ENCODE peak calls at places on chromosomes 13 and 19, in eight cellular contexts. V, Y, S, G, O, I, B and Z are unnamed samples.

GRCh38 chr19:16637535-16637934 is 9.5 kb upstream of the MED26 start:
- DNase-seq in V (no peak), Y (no peak), S (no peak), G (peak; percentile 27), O (no peak), I (no peak), B (no peak), Z (no peak)

GRCh38 chr13:39516140-39516539 is 86.9 kb downstream of the LHFPL6 start:
- DNase-seq in V (no peak), Y (no peak), S (no peak), G (no peak), O (no peak), I (no peak), B (no peak), Z (no peak)

GRCh38 chr19:14051980-14052379 is 9.9 kb downstream of the PALM3 start:
- DNase-seq in V (no peak), Y (no peak), S (no peak), G (no peak), O (no peak), I (no peak), B (no peak), Z (no peak)

GRCh38 chr19:14404322-14404721 is 14.8 kb downstream of the DDX39A start:
- DNase-seq in V (no peak), Y (no peak), S (no peak), G (no peak), O (no peak), I (no peak), B (no peak), Z (no peak)

GRCh38 chr19:45146716-45147337 is 14.0 kb downstream of the NKPD1 start:
- DNase-seq in V (no peak), Y (no peak), S (no peak), G (no peak), O (no peak), I (no peak), B (no peak), Z (no peak)

GRCh38 chr19:45819769-45820168 is 4.7 kb upstream of the RSPH6A start:
- DNase-seq in V (no peak), Y (no peak), S (no peak), G (no peak), O (no peak), I (no peak), B (no peak), Z (no peak)

GRCh38 chr19:14363203-14364097 is 17.8 kb upstream of the ADGRE5 start:
- DNase-seq in V (peak; percentile 86), Y (peak; percentile 85), S (no peak), G (peak; percentile 58), O (peak; percentile 88), I (peak; percentile 60), B (peak; percentile 38), Z (no peak)

GRCh38 chr13:44224433-44225149 is 149.0 kb upstream of the SERP2 start:
- DNase-seq in V (no peak), Y (no peak), S (no peak), G (no peak), O (no peak), I (peak; percentile 83), B (no peak), Z (no peak)

GRCh38 chr13:66558511-66558910 is 671.6 kb downstream of the PCDH9 start:
- DNase-seq in V (no peak), Y (no peak), S (peak; percentile 50), G (peak; percentile 18), O (no peak), I (peak; percentile 21), B (no peak), Z (no peak)

GRCh38 chr19:43711751-43712355 is 4.0 kb upstream of the IRGC start:
- DNase-seq in V (no peak), Y (peak; percentile 59), S (no peak), G (no peak), O (no peak), I (no peak), B (no peak), Z (no peak)

GRCh38 chr13:79995334-79995733 is 345.6 kb downstream of the SPRY2 start:
- DNase-seq in V (no peak), Y (no peak), S (no peak), G (peak; percentile 83), O (no peak), I (peak; percentile 29), B (no peak), Z (no peak)

DNA sequence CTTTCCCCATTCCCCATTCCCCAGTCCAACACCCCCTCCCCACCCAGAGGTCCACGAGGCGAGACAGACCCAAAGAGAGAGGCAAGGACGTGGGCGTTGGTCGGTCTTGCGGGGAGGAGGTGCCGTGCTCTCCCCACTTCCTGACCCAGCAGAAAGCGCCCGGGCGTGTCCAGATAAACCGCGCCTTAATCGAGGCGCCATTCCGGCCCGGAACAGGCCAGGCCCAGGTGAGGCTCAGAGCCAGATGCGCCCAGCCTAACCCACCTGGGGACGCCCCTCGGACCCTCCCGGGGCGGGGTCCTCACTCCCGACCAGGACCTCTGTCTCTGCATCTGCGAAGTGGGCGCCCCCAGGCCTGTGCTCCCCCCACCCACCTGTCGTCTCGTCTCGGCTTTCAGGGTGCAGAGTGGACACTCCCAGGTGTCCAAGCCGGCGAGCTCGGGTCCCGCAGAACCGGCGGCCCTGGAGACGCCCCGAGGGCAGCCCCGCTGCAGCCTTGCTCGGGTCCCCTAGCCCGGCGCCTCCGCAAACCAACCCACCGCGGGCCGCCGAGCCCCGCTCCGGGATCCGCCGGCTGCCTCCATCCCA is 5.1 kb upstream of the ONECUT3 start:
- DNase-seq in V (no peak), Y (peak; percentile 68), S (peak; percentile 60), G (no peak), O (no peak), I (no peak), B (no peak), Z (no peak)
- H3K4me1 ChIP-seq in V (peaks cover 23% of the 10 kb centered on the region), Y (peaks cover 8% of the 10 kb centered on the region), S (peaks cover 32% of the 10 kb centered on the region), G (peaks cover 45% of the 10 kb centered on the region), O (peaks cover 23% of the 10 kb centered on the region), I (peaks cover 11% of the 10 kb centered on the region), B (peaks cover 29% of the 10 kb centered on the region), Z (peaks cover 38% of the 10 kb centered on the region)

DNA sequence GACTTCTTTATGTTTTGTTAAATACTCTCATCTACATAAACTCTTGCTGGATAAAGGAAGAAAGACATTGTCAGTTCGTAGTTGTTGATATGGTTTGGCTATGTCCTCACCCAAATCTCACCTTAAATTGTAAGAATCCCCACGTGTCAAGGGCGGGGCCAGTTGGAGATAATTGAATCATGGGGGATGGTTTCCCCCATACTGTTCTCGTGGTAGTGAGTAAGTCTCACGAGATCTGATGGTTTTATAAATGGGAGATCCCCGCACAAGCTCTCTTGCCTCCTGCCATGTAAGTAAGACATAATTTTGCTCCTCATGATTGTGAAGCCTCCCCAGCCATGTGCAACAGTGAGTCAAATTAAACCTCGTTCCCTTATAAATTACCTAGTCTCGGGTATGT is 3.6 kb downstream of the ADGRE1 start:
- DNase-seq in V (no peak), Y (no peak), S (no peak), G (no peak), O (no peak), I (no peak), B (peak; percentile 77), Z (no peak)
- H3K4me3 ChIP-seq in V (no peak overlapping the region), Y (no peak overlapping the region), S (no peak overlapping the region), G (no peak overlapping the region), O (no peak overlapping the region), I (no peak overlapping the region), B (peak overlapping the region; percentile 38), Z (no peak overlapping the region)

GRCh38 chr13:98474761-98475160 is 102.1 kb downstream of the STK24 start:
- DNase-seq in V (no peak), Y (no peak), S (no peak), G (no peak), O (no peak), I (no peak), B (no peak), Z (no peak)
- H3K4me1 ChIP-seq in V (peaks cover 75% of the 10 kb centered on the region), Y (no peaks in the 10 kb centered on the region), S (peaks cover 29% of the 10 kb centered on the region), G (peaks cover 23% of the 10 kb centered on the region), O (peaks cover 19% of the 10 kb centered on the region), I (peaks cover 7% of the 10 kb centered on the region), B (peaks cover 27% of the 10 kb centered on the region), Z (peaks cover 42% of the 10 kb centered on the region)

GRCh38 chr13:110298566-110299321 is 8.2 kb downstream of the COL4A1 start:
- DNase-seq in V (no peak), Y (peak; percentile 44), S (no peak), G (peak; percentile 61), O (no peak), I (peak; percentile 38), B (no peak), Z (no peak)
- H3K4me3 ChIP-seq in V (peak overlapping the region; percentile 53), Y (peak overlapping the region; percentile 6), S (no peak overlapping the region), G (no peak overlapping the region), O (no peak overlapping the region), I (peak overlapping the region; percentile 30), B (no peak overlapping the region), Z (no peak overlapping the region)

DNA sequence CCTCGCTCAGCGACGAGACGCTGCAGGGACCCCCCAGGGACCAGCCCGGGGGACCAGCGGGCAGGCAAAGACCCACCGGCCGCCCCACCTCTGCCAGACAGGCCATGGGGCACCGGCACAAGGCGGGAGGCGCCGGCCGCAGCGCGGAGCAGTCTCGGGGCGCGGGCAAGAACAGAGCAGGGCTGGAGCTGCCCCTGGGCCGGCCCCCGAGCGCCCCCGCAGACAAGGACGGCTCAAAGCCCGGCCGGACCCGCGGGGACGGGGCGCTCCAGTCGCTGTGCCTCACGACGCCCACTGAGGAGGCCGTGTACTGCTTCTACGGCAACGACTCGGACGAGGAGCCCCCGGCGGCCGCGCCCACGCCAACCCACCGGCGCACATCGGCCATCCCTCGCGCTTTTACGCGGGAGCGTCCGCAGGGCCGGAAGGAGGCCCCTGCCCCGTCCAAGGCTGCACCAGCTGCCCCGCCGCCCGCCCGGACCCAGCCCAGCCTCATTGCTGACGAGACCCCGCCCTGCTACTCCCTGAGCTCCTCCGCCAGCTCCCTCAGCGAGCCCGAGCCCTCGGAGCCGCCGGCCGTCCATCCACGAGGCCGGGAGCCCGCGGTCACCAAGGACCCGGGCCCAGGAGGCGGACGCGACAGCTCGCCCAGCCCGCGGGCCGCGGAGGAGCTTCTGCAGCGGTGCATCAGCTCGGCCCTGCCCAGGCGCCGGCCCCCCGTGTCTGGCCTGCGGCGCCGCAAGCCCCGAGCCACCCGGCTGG is 11.3 kb downstream of the C19orf25 start:
- DNase-seq in V (no peak), Y (no peak), S (no peak), G (no peak), O (no peak), I (no peak), B (no peak), Z (no peak)
- H3K4me1 ChIP-seq in V (peaks cover 70% of the 10 kb centered on the region), Y (peaks cover 24% of the 10 kb centered on the region), S (peaks cover 16% of the 10 kb centered on the region), G (peaks cover 71% of the 10 kb centered on the region), O (peaks cover 70% of the 10 kb centered on the region), I (peaks cover 3% of the 10 kb centered on the region), B (peaks cover 30% of the 10 kb centered on the region), Z (peaks cover 34% of the 10 kb centered on the region)

DNA sequence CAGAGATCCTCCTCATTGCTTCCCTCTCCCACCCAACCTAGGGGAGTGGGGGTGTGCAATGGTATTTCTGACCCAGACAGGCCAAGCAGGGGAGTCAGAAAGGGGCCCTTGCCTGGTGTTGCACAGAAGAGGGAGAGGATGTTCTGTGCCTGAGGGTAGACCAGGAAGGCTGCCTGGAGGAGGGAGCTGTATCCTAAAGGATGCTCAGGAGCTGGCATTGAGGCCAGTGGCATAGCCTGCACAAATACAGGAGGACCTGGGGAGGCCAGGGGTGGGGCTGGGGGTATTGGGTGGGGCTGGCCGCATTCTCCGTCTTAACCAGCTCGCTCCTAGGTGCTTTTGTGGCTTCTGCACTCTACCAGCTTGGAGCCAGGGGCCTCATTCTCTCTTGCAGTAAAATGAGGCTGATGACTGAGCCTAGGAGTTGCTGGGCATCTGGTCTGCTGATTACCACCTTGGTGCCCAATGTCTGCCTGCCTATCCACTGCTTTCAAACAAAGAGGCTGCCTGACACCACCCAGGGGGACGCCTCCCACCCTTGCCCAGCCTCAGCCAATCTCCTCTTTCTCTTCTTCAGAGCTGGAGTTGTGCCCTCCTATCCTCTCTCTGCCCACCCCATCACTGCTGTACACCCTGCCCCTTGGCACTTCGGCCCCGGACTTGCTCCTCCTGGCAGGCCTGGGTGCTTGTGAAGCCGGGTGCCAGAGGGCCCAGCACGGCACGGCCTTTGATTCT is 4.6 kb downstream of the RNF225 start:
- DNase-seq in V (no peak), Y (no peak), S (no peak), G (no peak), O (no peak), I (no peak), B (no peak), Z (no peak)
- H3K4me3 ChIP-seq in V (peak overlapping the region; percentile 74), Y (no peak overlapping the region), S (no peak overlapping the region), G (no peak overlapping the region), O (peak overlapping the region; percentile 57), I (peak overlapping the region; percentile 73), B (peak overlapping the region; percentile 70), Z (no peak overlapping the region)